ENCODE peak calls at places on chromosomes 5 and 9, in six cellular contexts. G is NCI-H1417 treated with DMSO at 0.1 percent for 48 hours, W is A172, Z is right lobe of liver, N is heart left ventricle, K is EL. V is an unnamed sample.

GRCh38 chr5:149855371-149855770 is 89.2 kb downstream of the PDE6A start:
- DNase-seq in G (no peak), W (no peak), Z (no peak), N (no peak), K (no peak), V (no peak)

GRCh38 chr5:141326088-141326854 is 4.0 kb upstream of the PCDHGA1 start:
- DNase-seq in G (no peak), W (no peak), Z (peak; percentile 39), N (peak; percentile 82), K (peak; percentile 77), V (peak; percentile 82)

GRCh38 chr5:135466178-135467050 is 14.3 kb upstream of the TIFAB start:
- DNase-seq in G (peak; percentile 23), W (peak; percentile 47), Z (peak; percentile 80), N (peak; percentile 74), K (peak; percentile 66), V (peak; percentile 96)

GRCh38 chr5:108681079-108681921 is 66.4 kb upstream of the FER start:
- DNase-seq in G (no peak), W (peak; percentile 76), Z (no peak), N (peak; percentile 30), K (peak; percentile 61), V (peak; percentile 80)

GRCh38 chr9:133758228-133758627 is 20.1 kb upstream of the SARDH start:
- DNase-seq in G (no peak), W (no peak), Z (peak; percentile 46), N (no peak), K (no peak), V (no peak)

GRCh38 chr9:20683351-20684034 is 566 bp upstream of the FOCAD start:
- DNase-seq in G (no peak), W (peak; percentile 30), Z (peak; percentile 54), N (peak; percentile 76), K (peak; percentile 75), V (peak; percentile 73)

GRCh38 chr9:90198956-90199355 is 443.7 kb downstream of the DIRAS2 start:
- DNase-seq in G (no peak), W (no peak), Z (no peak), N (no peak), K (no peak), V (no peak)

GRCh38 chr5:109478830-109479229 is 69.1 kb upstream of the PJA2 start:
- DNase-seq in G (no peak), W (no peak), Z (no peak), N (no peak), K (no peak), V (no peak)

GRCh38 chr9:120842685-120843485 is at the start of gene PSMD5:
- DNase-seq in G (peak; percentile 94), W (peak; percentile 100), Z (peak; percentile 99), N (peak; percentile 99), K (peak; percentile 100), V (peak; percentile 98)

GRCh38 chr5:177479774-177480173 is 6.3 kb upstream of the DBN1 start:
- DNase-seq in G (no peak), W (peak; percentile 49), Z (no peak), N (peak; percentile 40), K (peak; percentile 51), V (no peak)

GRCh38 chr9:95447660-95448420 is 68.9 kb downstream of the PTCH1 start:
- DNase-seq in G (no peak), W (no peak), Z (no peak), N (peak; percentile 46), K (no peak), V (no peak)

GRCh38 chr5:54603372-54603771 is 85.8 kb downstream of the SNX18 start:
- DNase-seq in G (no peak), W (no peak), Z (no peak), N (no peak), K (no peak), V (peak; percentile 43)

GRCh38 chr5:69024241-69024651 is 69.6 kb upstream of the SLC30A5 start:
- DNase-seq in G (no peak), W (peak; percentile 30), Z (no peak), N (no peak), K (peak; percentile 59), V (no peak)

GRCh38 chr5:172283020-172283861 is at the start of gene UBTD2:
- DNase-seq in G (no peak), W (peak; percentile 60), Z (peak; percentile 91), N (peak; percentile 89), K (peak; percentile 82), V (peak; percentile 95)

GRCh38 chr5:44300551-44300950 is 88.7 kb downstream of the FGF10 start:
- DNase-seq in G (no peak), W (no peak), Z (no peak), N (no peak), K (no peak), V (no peak)

GRCh38 chr9:72292184-72292787 is 72.7 kb downstream of the ZFAND5 start:
- DNase-seq in G (no peak), W (no peak), Z (no peak), N (no peak), K (peak; percentile 45), V (peak; percentile 60)

GRCh38 chr5:125274938-125275759 is 528.7 kb upstream of the ZNF608 start:
- DNase-seq in G (peak; percentile 85), W (peak; percentile 35), Z (no peak), N (no peak), K (peak; percentile 9), V (no peak)

GRCh38 chr5:129904102-129904666 is at the start of gene CHSY3:
- DNase-seq in G (no peak), W (peak; percentile 78), Z (peak; percentile 94), N (peak; percentile 84), K (peak; percentile 67), V (peak; percentile 94)

GRCh38 chr5:140225396-140225795 is 50.4 kb downstream of the CYSTM1 start:
- DNase-seq in G (no peak), W (no peak), Z (no peak), N (no peak), K (no peak), V (no peak)

GRCh38 chr5:43548358-43548757 is 8.5 kb downstream of the PAIP1 start:
- DNase-seq in G (no peak), W (no peak), Z (no peak), N (no peak), K (no peak), V (no peak)

GRCh38 chr9:113296796-113297558 is 6.2 kb downstream of the RNF183 start:
- DNase-seq in G (no peak), W (no peak), Z (no peak), N (no peak), K (no peak), V (no peak)

GRCh38 chr9:105007143-105007542 is 79.2 kb upstream of the ABCA1 start:
- DNase-seq in G (no peak), W (peak; percentile 95), Z (no peak), N (no peak), K (peak; percentile 86), V (peak; percentile 84)

GRCh38 chr5:143349127-143349526 is 54.4 kb downstream of the NR3C1 start:
- DNase-seq in G (no peak), W (no peak), Z (no peak), N (no peak), K (peak; percentile 14), V (no peak)

GRCh38 chr9:98861881-98862501 is 54.5 kb downstream of the GALNT12 start:
- DNase-seq in G (no peak), W (peak; percentile 55), Z (no peak), N (no peak), K (peak; percentile 98), V (peak; percentile 85)

GRCh38 chr9:80968611-80969010 is 720.7 kb downstream of the TLE1 start:
- DNase-seq in G (no peak), W (peak; percentile 48), Z (no peak), N (no peak), K (peak; percentile 80), V (no peak)

GRCh38 chr9:112971415-112971814 is 40.6 kb downstream of the ZNF883 start:
- DNase-seq in G (no peak), W (peak; percentile 2), Z (no peak), N (no peak), K (peak; percentile 28), V (peak; percentile 16)

V was measured in GM03348.